ENCODE peak calls at places on chromosomes 1 and 21, in six cellular contexts. A is stromal cell of bone marrow; C is stimulated activated CD4-positive, alpha-beta T cell treated with anti-CD3 and anti-CD28 coated beads, Interleukin-2, amount 100 ng/mL, for 48 hours; P is GM12892; W is activated gamma-delta T cell treated with Interleukin-2 at 50 U/mL for 16 hours; Z is upper lobe of right lung. X is an unnamed sample.

GRCh38 chr1:233293556-233294446 is 1.7 kb downstream of the PCNX2 start:
- DNase-seq in A (no peak), C (no peak), P (no peak), W (no peak), Z (no peak), X (no peak)

GRCh38 chr1:70477090-70477489 is 66.0 kb downstream of the CTH start:
- DNase-seq in A (no peak), C (no peak), P (no peak), W (no peak), Z (no peak), X (no peak)

GRCh38 chr1:152967201-152967600 is 3.2 kb upstream of the SPRR4 start:
- DNase-seq in A (no peak), C (no peak), P (no peak), W (no peak), Z (no peak), X (no peak)

GRCh38 chr21:17915976-17916375 is 96.8 kb upstream of the C21orf91 start:
- DNase-seq in A (no peak), C (no peak), P (no peak), W (no peak), Z (no peak), X (no peak)

GRCh38 chr1:231147896-231148295 is 14.0 kb upstream of the TRIM67 start:
- DNase-seq in A (no peak), C (no peak), P (no peak), W (no peak), Z (no peak), X (no peak)

GRCh38 chr1:64497484-64497883 is 27.6 kb downstream of the CACHD1 start:
- DNase-seq in A (no peak), C (no peak), P (no peak), W (no peak), Z (no peak), X (no peak)

GRCh38 chr21:28791595-28792282 is 200.9 kb downstream of the LTN1 start:
- DNase-seq in A (no peak), C (no peak), P (no peak), W (no peak), Z (no peak), X (no peak)

GRCh38 chr1:165894591-165894990 is 67.2 kb downstream of the UCK2 start:
- DNase-seq in A (no peak), C (no peak), P (no peak), W (no peak), Z (no peak), X (no peak)

GRCh38 chr1:148264374-148265276 is 112.5 kb upstream of the NBPF11 start:
- DNase-seq in A (no peak), C (no peak), P (no peak), W (no peak), Z (no peak), X (peak; percentile 40)

GRCh38 chr1:41713557-41714327 is 205.0 kb downstream of the HIVEP3 start:
- DNase-seq in A (peak; percentile 57), C (no peak), P (no peak), W (no peak), Z (peak; percentile 22), X (no peak)

GRCh38 chr1:220879509-220880366 is 495 bp downstream of the HLX start:
- DNase-seq in A (peak; percentile 28), C (no peak), P (peak; percentile 49), W (no peak), Z (peak; percentile 81), X (no peak)

GRCh38 chr1:224929335-224930237 is at the start of gene DNAH14:
- DNase-seq in A (peak; percentile 58), C (peak; percentile 0), P (peak; percentile 12), W (no peak), Z (peak; percentile 96), X (peak; percentile 43)

GRCh38 chr1:231040019-231040799 is at the start of gene FAM89A:
- DNase-seq in A (peak; percentile 11), C (peak; percentile 74), P (peak; percentile 71), W (peak; percentile 67), Z (peak; percentile 85), X (peak; percentile 35)

GRCh38 chr1:6743189-6744101 is 41.8 kb upstream of the CAMTA1 start:
- DNase-seq in A (peak; percentile 91), C (peak; percentile 10), P (peak; percentile 27), W (no peak), Z (peak; percentile 71), X (no peak)

GRCh38 chr1:89382479-89382878 is 18.6 kb downstream of the GBP6 start:
- DNase-seq in A (no peak), C (no peak), P (no peak), W (no peak), Z (no peak), X (no peak)

GRCh38 chr1:243756529-243756928 is 93.5 kb downstream of the AKT3 start:
- DNase-seq in A (no peak), C (no peak), P (no peak), W (no peak), Z (no peak), X (no peak)

GRCh38 chr1:165943198-165943597 is 115.8 kb downstream of the UCK2 start:
- DNase-seq in A (no peak), C (no peak), P (no peak), W (no peak), Z (no peak), X (no peak)

GRCh38 chr1:42214447-42214871 is 49.9 kb upstream of the GUCA2A start:
- DNase-seq in A (peak; percentile 76), C (no peak), P (no peak), W (no peak), Z (no peak), X (no peak)

GRCh38 chr1:42056460-42056859 is 96.8 kb upstream of the GUCA2B start:
- DNase-seq in A (no peak), C (no peak), P (no peak), W (no peak), Z (no peak), X (no peak)

GRCh38 chr1:219120625-219121544 is 52.8 kb upstream of the LYPLAL1 start:
- DNase-seq in A (peak; percentile 90), C (no peak), P (no peak), W (no peak), Z (no peak), X (no peak)

GRCh38 chr21:29441651-29442050 is 142.9 kb downstream of the BACH1 start:
- DNase-seq in A (peak; percentile 9), C (no peak), P (no peak), W (no peak), Z (no peak), X (no peak)

GRCh38 chr1:214476958-214477870 is 74.2 kb downstream of the PTPN14 start:
- DNase-seq in A (peak; percentile 90), C (no peak), P (no peak), W (no peak), Z (no peak), X (no peak)

GRCh38 chr1:58812468-58812867 is 28.6 kb upstream of the JUN start:
- DNase-seq in A (no peak), C (no peak), P (no peak), W (no peak), Z (no peak), X (no peak)

GRCh38 chr1:208227366-208227765 is 16.8 kb downstream of the PLXNA2 start:
- DNase-seq in A (no peak), C (no peak), P (no peak), W (no peak), Z (no peak), X (no peak)

GRCh38 chr1:160359559-160360226 is 7.2 kb upstream of the NHLH1 start:
- DNase-seq in A (no peak), C (no peak), P (no peak), W (no peak), Z (no peak), X (no peak)

GRCh38 chr21:33259995-33260394 is 6.2 kb upstream of the IL10RB start:
- DNase-seq in A (no peak), C (no peak), P (no peak), W (no peak), Z (no peak), X (no peak)

GRCh38 chr1:17636612-17637011 is 97.1 kb downstream of the ARHGEF10L start:
- DNase-seq in A (no peak), C (no peak), P (no peak), W (no peak), Z (no peak), X (no peak)

GRCh38 chr1:155070721-155071556 is 7.4 kb downstream of the EFNA4 start:
- DNase-seq in A (peak; percentile 47), C (peak; percentile 67), P (peak; percentile 81), W (peak; percentile 76), Z (peak; percentile 91), X (peak; percentile 79)